ENCODE peak calls at places on chromosomes 1 and 21, in ten cellular contexts. L is neuronal stem cell, R is GM23338, P is SK-N-SH, N is right lobe of liver, O is ovary, T is uterus, S is mammary epithelial cell, C is OCI-LY7, F is adipocyte. U is an unnamed sample. For H3K36me3, the result is how much of the 10 kb centered on the place peaks cover.

GRCh38 chr1:116400780-116401179 is 27.7 kb downstream of the ATP1A1 start:
- DNase-seq in L (no peak), R (no peak), P (no peak), N (no peak), O (no peak), T (no peak), S (no peak), C (no peak), F (no peak), U (no peak)

GRCh38 chr1:173411835-173412742 is 65.0 kb upstream of the PRDX6 start:
- DNase-seq in L (no peak), R (no peak), P (no peak), N (no peak), O (peak), T (no peak), S (no peak), C (peak), F (peak), U (no peak)

GRCh38 chr1:168301664-168302320 is 21.1 kb downstream of the TBX19 start:
- DNase-seq in L (no peak), R (no peak), P (no peak), N (no peak), O (no peak), T (no peak), S (peak), C (no peak), F (peak), U (no peak)

GRCh38 chr1:173267453-173267945 is 60.4 kb upstream of the TNFSF4 start:
- DNase-seq in L (no peak), R (no peak), P (no peak), N (no peak), O (no peak), T (no peak), S (peak), C (no peak), F (peak), U (no peak)

GRCh38 chr1:182791464-182792179 is 2.0 kb downstream of the NPL start:
- DNase-seq in L (no peak), R (no peak), P (no peak), N (no peak), O (no peak), T (no peak), S (no peak), C (no peak), F (no peak), U (no peak)

GRCh38 chr1:59199147-59199546 is 97.7 kb upstream of the FGGY start:
- DNase-seq in L (no peak), R (no peak), P (no peak), N (no peak), O (no peak), T (no peak), S (no peak), C (no peak), F (no peak), U (no peak)

GRCh38 chr1:23167353-23168078 is 1.1 kb downstream of the LUZP1 start:
- DNase-seq in L (peak), R (peak), P (peak), N (peak), O (peak), T (peak), S (peak), C (peak), F (peak), U (peak)

GRCh38 chr1:114342376-114342775 is 168.6 kb downstream of the TRIM33 start:
- DNase-seq in L (no peak), R (no peak), P (no peak), N (no peak), O (no peak), T (no peak), S (no peak), C (no peak), F (no peak), U (no peak)

GRCh38 chr21:14815001-14815400 is 249.8 kb downstream of the NRIP1 start:
- DNase-seq in L (no peak), R (no peak), P (no peak), N (no peak), O (no peak), T (no peak), S (no peak), C (no peak), F (peak), U (no peak)

GRCh38 chr1:156684227-156684782 is 7.1 kb upstream of the NES start:
- DNase-seq in L (no peak), R (no peak), P (no peak), N (no peak), O (no peak), T (no peak), S (peak), C (no peak), F (no peak), U (no peak)

GRCh38 chr21:26845066-26845749 is at the start of gene ADAMTS1:
- DNase-seq in L (peak), R (peak), P (peak), N (peak), O (peak), T (peak), S (peak), C (no peak), F (peak), U (peak)

GRCh38 chr1:115401676-115402075 is 63.6 kb upstream of the NGF start:
- DNase-seq in L (no peak), R (no peak), P (no peak), N (no peak), O (no peak), T (no peak), S (no peak), C (no peak), F (no peak), U (no peak)

GRCh38 chr1:66331641-66332523 is 202.1 kb upstream of the SGIP1 start:
- DNase-seq in L (peak), R (peak), P (peak), N (peak), O (peak), T (peak), S (peak), C (peak), F (peak), U (peak)

GRCh38 chr1:184828369-184828717 is 73.7 kb upstream of the EDEM3 start:
- DNase-seq in L (no peak), R (no peak), P (no peak), N (no peak), O (no peak), T (no peak), S (no peak), C (no peak), F (no peak), U (no peak)

GRCh38 chr1:184827600-184828368 is 73.1 kb upstream of the EDEM3 start:
- DNase-seq in L (no peak), R (no peak), P (no peak), N (no peak), O (no peak), T (no peak), S (peak), C (no peak), F (peak), U (no peak)

GRCh38 chr1:184836934-184837698 is 82.5 kb upstream of the EDEM3 start:
- DNase-seq in L (no peak), R (no peak), P (no peak), N (no peak), O (no peak), T (no peak), S (no peak), C (peak), F (no peak), U (no peak)

GRCh38 chr1:184836081-184836480 is 81.4 kb upstream of the EDEM3 start:
- DNase-seq in L (no peak), R (no peak), P (no peak), N (no peak), O (no peak), T (no peak), S (no peak), C (no peak), F (peak), U (no peak)

DNA sequence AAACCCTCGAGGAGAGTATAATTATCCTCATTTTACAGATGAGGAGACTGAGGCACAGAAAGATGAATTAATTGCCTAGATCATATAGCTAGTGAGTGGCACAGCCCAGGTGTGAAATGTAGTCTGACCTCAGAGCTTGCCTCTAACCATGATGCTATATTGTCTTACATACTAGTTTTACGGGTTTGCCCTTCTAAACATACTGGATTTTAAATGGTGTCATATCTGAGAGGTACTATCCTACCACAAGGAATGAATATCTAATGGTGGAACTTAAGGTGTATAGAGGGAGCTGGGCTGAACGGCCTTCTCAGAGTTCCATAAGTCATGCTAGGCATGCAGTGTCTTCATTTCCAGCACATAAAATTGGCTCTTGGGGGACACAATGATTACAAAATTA is 77.9 kb upstream of the EDEM3 start:
- DNase-seq in L (no peak), R (no peak), P (no peak), N (no peak), O (no peak), T (no peak), S (no peak), C (no peak), F (no peak), U (no peak)
- H3K36me3 ChIP-seq in L (under half), R (under half), P (under half), N (under half), O (under half), T (under half), S (under half), C (under half), F (under half), U (under half)

GRCh38 chr1:231357831-231358354 is 19.8 kb downstream of the SPRTN start:
- DNase-seq in L (peak), R (peak), P (peak), N (no peak), O (no peak), T (peak), S (peak), C (peak), F (peak), U (peak)

GRCh38 chr1:231359113-231359512 is 21.0 kb downstream of the SPRTN start:
- DNase-seq in L (no peak), R (no peak), P (no peak), N (no peak), O (no peak), T (peak), S (peak), C (no peak), F (peak), U (no peak)

GRCh38 chr1:231362325-231362724 is 24.2 kb downstream of the SPRTN start:
- DNase-seq in L (no peak), R (no peak), P (no peak), N (no peak), O (no peak), T (no peak), S (no peak), C (no peak), F (no peak), U (no peak)

GRCh38 chr1:231369282-231369681 is 31.2 kb downstream of the SPRTN start:
- DNase-seq in L (no peak), R (no peak), P (no peak), N (no peak), O (no peak), T (no peak), S (no peak), C (no peak), F (no peak), U (no peak)

DNA sequence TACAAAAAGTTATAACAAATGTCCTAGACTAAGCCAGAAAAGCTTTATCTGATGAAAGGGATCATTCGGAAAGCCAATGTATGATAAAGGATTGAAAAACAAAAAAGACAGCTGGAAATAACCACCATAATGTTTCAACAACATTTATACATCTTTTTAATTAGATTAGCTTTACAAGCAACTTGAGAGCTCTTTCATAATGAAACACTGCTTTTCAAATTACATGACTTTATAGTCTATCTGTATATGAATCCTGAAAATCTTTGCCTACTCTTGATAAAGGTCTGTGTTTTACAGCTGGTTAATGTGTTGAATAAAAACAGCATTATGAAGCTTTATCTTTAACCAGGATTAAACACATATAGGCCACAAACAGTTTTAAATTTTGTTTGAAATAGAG is 25.5 kb downstream of the SPRTN start:
- DNase-seq in L (no peak), R (no peak), P (no peak), N (no peak), O (no peak), T (no peak), S (no peak), C (no peak), F (no peak), U (no peak)
- H3K36me3 ChIP-seq in L (under half), R (under half), P (under half), N (under half), O (under half), T (under half), S (under half), C (under half), F (under half), U (under half)

GRCh38 chr1:57544345-57544744 is 120.5 kb upstream of the DAB1 start:
- DNase-seq in L (no peak), R (no peak), P (no peak), N (no peak), O (no peak), T (no peak), S (no peak), C (no peak), F (no peak), U (no peak)
- H3K36me3 ChIP-seq in L (under half), R (under half), P (under half), N (under half), O (under half), T (under half), S (under half), C (under half), F (under half), U (under half)

GRCh38 chr1:119929643-119930310 is 33.5 kb upstream of the ADAM30 start:
- DNase-seq in L (no peak), R (no peak), P (no peak), N (no peak), O (no peak), T (no peak), S (peak), C (no peak), F (no peak), U (no peak)
- H3K36me3 ChIP-seq in L (under half), R (under half), P (half or more), N (under half), O (under half), T (under half), S (under half), C (under half), F (half or more), U (under half)

DNA sequence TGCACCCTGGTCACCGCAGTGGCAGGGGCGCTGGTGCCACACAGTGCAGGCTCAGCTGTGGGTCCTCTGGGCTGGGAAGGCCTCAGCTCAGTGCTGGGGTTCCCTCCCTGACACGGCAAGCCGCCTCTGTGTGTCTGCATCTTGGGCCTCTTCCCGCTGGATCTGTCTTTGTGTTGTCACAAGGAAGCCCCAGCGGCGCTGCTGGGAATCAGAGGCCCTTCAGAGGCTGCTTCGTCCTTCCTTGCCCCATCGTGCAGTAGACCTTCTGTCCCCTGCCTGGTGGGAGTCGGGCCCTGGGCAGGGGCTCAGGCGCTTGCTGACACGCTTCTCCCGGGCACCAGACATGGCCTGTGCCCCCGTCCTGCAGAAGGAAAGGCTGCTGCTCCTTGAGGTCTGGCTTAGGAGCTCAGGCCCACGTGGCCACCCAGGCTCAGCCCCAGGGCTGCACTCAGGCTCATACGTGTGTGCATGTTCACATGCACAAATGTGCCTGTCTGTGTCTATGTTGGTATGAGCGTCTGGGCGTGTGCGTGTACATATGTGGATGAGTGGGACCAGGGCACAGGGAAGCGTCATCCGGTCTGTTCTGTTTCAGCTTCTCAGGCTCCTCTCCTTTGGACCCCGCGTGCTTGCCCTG is 24.3 kb upstream of the DIP2A start:
- DNase-seq in L (no peak), R (no peak), P (no peak), N (no peak), O (no peak), T (no peak), S (no peak), C (no peak), F (no peak), U (no peak)
- H3K36me3 ChIP-seq in L (under half), R (under half), P (under half), N (under half), O (under half), T (under half), S (under half), C (half or more), F (half or more), U (half or more)

GRCh38 chr1:240149488-240150094 is 57.9 kb downstream of the FMN2 start:
- DNase-seq in L (peak), R (peak), P (peak), N (no peak), O (no peak), T (no peak), S (peak), C (peak), F (peak), U (no peak)

GRCh38 chr1:240151126-240151735 is 59.5 kb downstream of the FMN2 start:
- DNase-seq in L (no peak), R (no peak), P (peak), N (no peak), O (no peak), T (no peak), S (no peak), C (no peak), F (no peak), U (no peak)

GRCh38 chr1:240148333-240148732 is 56.6 kb downstream of the FMN2 start:
- DNase-seq in L (no peak), R (no peak), P (no peak), N (no peak), O (no peak), T (no peak), S (no peak), C (no peak), F (no peak), U (no peak)

GRCh38 chr1:240155605-240156004 is 63.9 kb downstream of the FMN2 start:
- DNase-seq in L (no peak), R (no peak), P (no peak), N (no peak), O (no peak), T (no peak), S (no peak), C (no peak), F (no peak), U (no peak)

DNA sequence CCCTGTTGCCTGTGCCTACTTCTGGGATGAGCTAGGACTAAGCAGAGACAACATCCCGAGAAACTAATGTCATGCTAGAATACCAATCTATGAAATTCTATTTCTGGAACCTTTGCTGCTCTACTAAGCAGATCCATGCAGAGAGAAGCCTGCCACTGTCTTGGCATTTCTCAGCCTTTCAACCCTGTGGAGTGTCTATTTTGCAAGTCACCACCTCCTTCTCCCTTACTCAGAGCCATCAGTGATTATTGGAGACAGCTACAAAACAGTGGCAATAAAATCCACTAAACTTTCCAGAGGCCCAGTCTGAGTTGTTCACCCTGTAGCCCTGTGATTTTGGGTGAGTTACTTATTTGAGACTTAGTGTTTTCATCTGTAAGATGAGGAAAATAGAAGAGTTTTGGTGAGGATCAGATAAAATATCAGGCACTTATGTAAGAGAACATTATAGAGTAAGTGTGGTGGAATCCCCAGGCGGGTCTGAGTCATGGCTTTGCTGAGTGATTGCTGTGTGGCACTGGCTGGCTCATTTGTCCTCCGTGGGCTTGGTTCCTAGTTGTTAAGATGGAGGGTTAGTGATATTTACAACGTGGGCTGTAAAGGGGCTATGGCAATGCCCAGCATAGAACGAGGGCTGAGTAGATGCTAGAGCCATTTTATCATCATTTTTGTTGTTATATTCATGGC is 61.1 kb downstream of the FMN2 start:
- DNase-seq in L (no peak), R (no peak), P (no peak), N (no peak), O (no peak), T (no peak), S (no peak), C (no peak), F (peak), U (no peak)
- H3K36me3 ChIP-seq in L (under half), R (under half), P (under half), N (under half), O (under half), T (under half), S (under half), C (under half), F (under half), U (under half)